ENCODE peak calls at places on chromosomes 11 and 22, in four cellular contexts. R, T, V and E are unnamed samples.

GRCh38 chr11:2133481-2134021 is 5.6 kb downstream of the IGF2 start:
- DNase-seq in T (no peak), V (no peak), R (no peak), E (no peak)

GRCh38 chr11:112320668-112321067 is 60.0 kb upstream of the PLET1 start:
- DNase-seq in R (peak), V (peak), T (no peak), E (peak)

GRCh38 chr11:69319255-69320106 is 25.5 kb downstream of the MYEOV start:
- DNase-seq in R (no peak), T (peak), V (no peak), E (no peak)

GRCh38 chr22:35033635-35034296 is 32.2 kb upstream of the ISX start:
- DNase-seq in V (no peak), T (no peak), R (no peak), E (no peak)

GRCh38 chr22:24010018-24010391 is 1.1 kb upstream of the CABIN1 start:
- DNase-seq in R (no peak), T (no peak), V (no peak), E (no peak)

GRCh38 chr11:67634366-67635230 is 4.9 kb upstream of the NUDT8 start:
- DNase-seq in V (no peak), R (no peak), T (peak), E (no peak)

GRCh38 chr11:9750551-9750950 is 86.7 kb downstream of the SWAP70 start:
- DNase-seq in V (no peak), T (no peak), R (no peak), E (no peak)

GRCh38 chr22:44965171-44965570 is 44.6 kb downstream of the PHF21B start:
- DNase-seq in T (no peak), V (no peak), R (no peak), E (no peak)

GRCh38 chr11:1656670-1657069 is 27.1 kb downstream of the KRTAP5-5 start:
- DNase-seq in T (no peak), V (no peak), R (no peak), E (no peak)